ENCODE peak calls at places on chromosomes 5 and 9, in six cellular contexts. S is stimulated activated naive CD8-positive, alpha-beta T cell treated with anti-CD3 and anti-CD28 coated beads, Interleukin-15, amount 100 ng/mL, for 72 hours; H is stimulated activated CD4-positive, alpha-beta T cell treated with anti-CD3 and anti-CD28 coated beads, Interleukin-4, amount 100 ng/mL, for 48 hours; Q is EH; K is hypothalamus; P is Daoy. G is an unnamed sample.

GRCh38 chr5:67033893-67034605 is 162.6 kb downstream of the CD180 start:
- DNase-seq in S (no peak), H (no peak), Q (no peak), K (no peak), P (no peak), G (no peak)

GRCh38 chr9:106954562-106954961 is 91.6 kb downstream of the ZNF462 start:
- DNase-seq in S (no peak), H (no peak), Q (no peak), K (no peak), P (no peak), G (no peak)

GRCh38 chr5:151016700-151017099 is 3.7 kb upstream of the GPX3 start:
- DNase-seq in S (no peak), H (no peak), Q (no peak), K (no peak), P (no peak), G (no peak)

GRCh38 chr5:96026334-96027065 is 64.8 kb upstream of the ELL2 start:
- DNase-seq in S (no peak), H (no peak), Q (peak), K (no peak), P (peak), G (peak)

GRCh38 chr5:172556971-172557461 is 84.0 kb upstream of the NEURL1B start:
- DNase-seq in S (no peak), H (no peak), Q (no peak), K (peak), P (no peak), G (no peak)

GRCh38 chr9:124797343-124798103 is 20.6 kb downstream of the OLFML2A start:
- DNase-seq in S (no peak), H (no peak), Q (no peak), K (no peak), P (no peak), G (no peak)

GRCh38 chr5:94524841-94525697 is 93.3 kb downstream of the KIAA0825 start:
- DNase-seq in S (peak), H (no peak), Q (peak), K (no peak), P (peak), G (peak)

GRCh38 chr5:36619012-36619635 is 12.7 kb downstream of the SLC1A3 start:
- DNase-seq in S (no peak), H (no peak), Q (no peak), K (no peak), P (no peak), G (no peak)

GRCh38 chr5:38827525-38827924 is 18.3 kb upstream of the OSMR start:
- DNase-seq in S (no peak), H (no peak), Q (peak), K (no peak), P (no peak), G (no peak)

GRCh38 chr9:29437515-29437914 is 1864.2 kb upstream of the C9orf72 start:
- DNase-seq in S (no peak), H (no peak), Q (no peak), K (no peak), P (no peak), G (no peak)

GRCh38 chr5:32410630-32411029 is 33.9 kb downstream of the ZFR start:
- DNase-seq in S (no peak), H (no peak), Q (no peak), K (no peak), P (no peak), G (no peak)

GRCh38 chr5:133751846-133752245 is 139.5 kb upstream of the FSTL4 start:
- DNase-seq in S (no peak), H (no peak), Q (no peak), K (no peak), P (no peak), G (no peak)

GRCh38 chr5:2998106-2998505 is 246.6 kb upstream of the IRX2 start:
- DNase-seq in S (no peak), H (no peak), Q (no peak), K (no peak), P (no peak), G (no peak)

GRCh38 chr5:17180957-17181723 is 36.3 kb upstream of the BASP1 start:
- DNase-seq in S (no peak), H (peak), Q (peak), K (no peak), P (peak), G (peak)

GRCh38 chr5:421287-421880 is 21.6 kb upstream of the EXOC3 start:
- DNase-seq in S (no peak), H (no peak), Q (no peak), K (no peak), P (no peak), G (no peak)

GRCh38 chr9:133457748-133458147 is 2.0 kb upstream of the CACFD1 start:
- DNase-seq in S (no peak), H (no peak), Q (no peak), K (no peak), P (no peak), G (no peak)

GRCh38 chr5:82164957-82165698 is 113.0 kb downstream of the RPS23 start:
- DNase-seq in S (no peak), H (no peak), Q (peak), K (no peak), P (peak), G (no peak)

GRCh38 chr9:17962747-17963146 is 383.9 kb downstream of the SH3GL2 start:
- DNase-seq in S (no peak), H (no peak), Q (no peak), K (no peak), P (peak), G (no peak)

GRCh38 chr5:66810151-66810550 is 214.0 kb downstream of the MAST4 start:
- DNase-seq in S (no peak), H (no peak), Q (no peak), K (no peak), P (no peak), G (no peak)

GRCh38 chr5:18985397-18985796 is 1002.6 kb downstream of the CDH18 start:
- DNase-seq in S (no peak), H (no peak), Q (no peak), K (no peak), P (no peak), G (no peak)

GRCh38 chr5:10481241-10481932 is 39.7 kb downstream of the ROPN1L start:
- DNase-seq in S (no peak), H (no peak), Q (no peak), K (no peak), P (no peak), G (no peak)

GRCh38 chr9:131394464-131395026 is 659 bp downstream of the PRRC2B start:
- DNase-seq in S (peak), H (no peak), Q (peak), K (no peak), P (peak), G (peak)

GRCh38 chr9:6779417-6780241 is 21.9 kb downstream of the KDM4C start:
- DNase-seq in S (no peak), H (no peak), Q (peak), K (no peak), P (peak), G (no peak)

GRCh38 chr9:104772707-104773106 is 8.8 kb downstream of the NIPSNAP3B start:
- DNase-seq in S (no peak), H (no peak), Q (no peak), K (no peak), P (no peak), G (no peak)

GRCh38 chr5:14509556-14509955 is 72.0 kb upstream of the OTULINL start:
- DNase-seq in S (no peak), H (no peak), Q (no peak), K (no peak), P (no peak), G (no peak)

GRCh38 chr9:35490910-35491465 is 1.1 kb downstream of the RUSC2 start:
- DNase-seq in S (no peak), H (no peak), Q (no peak), K (no peak), P (no peak), G (no peak)

GRCh38 chr5:169691473-169691872 is 54.4 kb downstream of the DOCK2 start:
- DNase-seq in S (no peak), H (no peak), Q (peak), K (no peak), P (no peak), G (peak)

GRCh38 chr9:133371261-133371711 is 4.6 kb downstream of the SURF4 start:
- DNase-seq in S (peak), H (peak), Q (no peak), K (no peak), P (no peak), G (no peak)

GRCh38 chr5:151770383-151771258 is 1.1 kb upstream of the G3BP1 start:
- DNase-seq in S (no peak), H (peak), Q (peak), K (peak), P (peak), G (peak)

G was measured in AG08395.